ENCODE peak calls at places on chromosomes 4 and X, in four cellular contexts. X, W, M and O are unnamed samples.

GRCh38 chr4:108982359-108982758 is 219.5 kb upstream of the ETNPPL start:
- DNase-seq in X (no peak), W (no peak), M (no peak), O (no peak)

GRCh38 chr4:165345663-165346417 is 18.4 kb downstream of the MSMO1 start:
- DNase-seq in X (no peak), W (no peak), M (no peak), O (no peak)

GRCh38 chr4:10121568-10122097 is 5.0 kb upstream of the WDR1 start:
- DNase-seq in X (no peak), W (no peak), M (no peak), O (no peak)

GRCh38 chrX:15849555-15849954 is 5.1 kb downstream of the AP1S2 start:
- DNase-seq in X (no peak), W (peak), M (peak), O (no peak)

GRCh38 chr4:163048447-163048846 is 118.2 kb downstream of the NAF1 start:
- DNase-seq in X (no peak), W (peak), M (peak), O (peak)

GRCh38 chr4:41991916-41992767 is 1.8 kb downstream of the SLC30A9 start:
- DNase-seq in X (no peak), W (peak), M (peak), O (peak)

GRCh38 chrX:136259543-136259942 is 8.3 kb upstream of the MAP7D3 start:
- DNase-seq in X (no peak), W (no peak), M (no peak), O (peak)

GRCh38 chr4:188139141-188139540 is at the start of gene TRIML1:
- DNase-seq in X (no peak), W (no peak), M (no peak), O (no peak)

GRCh38 chr4:5459236-5459635 is 249.1 kb downstream of the EVC2 start:
- DNase-seq in X (no peak), W (no peak), M (no peak), O (no peak)

GRCh38 chr4:4937926-4938325 is 78.5 kb downstream of the MSX1 start:
- DNase-seq in X (no peak), W (no peak), M (no peak), O (no peak)

GRCh38 chr4:15238720-15239119 is 189.1 kb upstream of the C1QTNF7 start:
- DNase-seq in X (no peak), W (peak), M (peak), O (peak)

GRCh38 chrX:76555816-76556215 is 128.3 kb downstream of the MAGEE1 start:
- DNase-seq in X (no peak), W (peak), M (peak), O (peak)

GRCh38 chrX:133314297-133314696 is 96.1 kb upstream of the TFDP3 start:
- DNase-seq in X (no peak), W (no peak), M (no peak), O (no peak)

GRCh38 chr4:88359558-88359957 is 19.1 kb upstream of the HERC6 start:
- DNase-seq in X (no peak), W (no peak), M (no peak), O (no peak)

GRCh38 chrX:150219374-150220185 is 143.5 kb upstream of the MAMLD1 start:
- DNase-seq in X (no peak), W (no peak), M (no peak), O (peak)

GRCh38 chr4:129254526-129254925 is 158.6 kb downstream of the C4orf33 start:
- DNase-seq in X (no peak), W (no peak), M (no peak), O (peak)

GRCh38 chrX:79259073-79259689 is 108.0 kb downstream of the ITM2A start:
- DNase-seq in X (peak), W (no peak), M (no peak), O (no peak)
- TF ChIP-seq ELK1 in X (no peak), W (no peak), M (no peak), O (no peak)

DNA sequence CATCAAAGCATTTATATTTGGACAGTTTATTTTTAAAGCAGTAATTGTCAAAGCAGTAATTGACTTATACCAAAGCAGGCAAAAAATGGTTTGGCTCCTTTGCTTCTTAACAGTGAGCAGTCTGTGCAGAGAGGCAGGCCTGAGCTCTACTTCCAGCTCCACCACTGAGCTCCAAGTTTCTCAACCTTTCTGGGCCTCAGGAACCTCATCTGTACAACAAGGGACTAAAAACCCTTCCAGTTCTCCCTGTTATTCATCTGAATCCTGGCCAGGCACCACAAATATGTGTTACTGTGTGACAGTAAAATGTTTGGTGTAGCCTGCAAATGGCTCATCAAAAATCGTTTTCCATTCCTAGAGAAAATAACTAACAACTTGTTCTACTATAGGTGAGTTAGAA is 88.7 kb upstream of the TTC29 start:
- DNase-seq in X (no peak), W (no peak), M (no peak), O (peak)
- TF ChIP-seq ELK1 in X (no peak), W (no peak), M (no peak), O (no peak)

DNA sequence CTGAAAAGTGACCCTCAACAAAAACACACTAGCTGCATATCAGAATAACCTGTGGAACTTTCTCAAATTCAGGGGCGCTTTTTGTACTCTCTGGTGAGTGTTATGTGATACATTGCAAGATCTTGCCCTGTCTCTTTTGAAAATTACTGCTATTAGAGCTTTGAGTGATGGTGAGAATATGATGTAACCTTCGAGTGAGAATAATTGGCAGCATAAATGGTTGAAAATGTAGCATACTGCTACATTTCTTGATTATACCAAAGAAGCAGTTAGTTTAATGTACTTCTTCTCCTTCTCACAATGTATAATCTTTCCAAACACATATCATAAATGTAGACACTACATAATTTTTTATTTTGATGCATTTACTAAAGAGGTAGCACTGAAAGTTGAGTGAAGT is 882.9 kb downstream of the FSTL5 start:
- DNase-seq in X (no peak), W (no peak), M (no peak), O (no peak)
- TF ChIP-seq ELK1 in X (no peak), W (no peak), M (no peak), O (no peak)

DNA sequence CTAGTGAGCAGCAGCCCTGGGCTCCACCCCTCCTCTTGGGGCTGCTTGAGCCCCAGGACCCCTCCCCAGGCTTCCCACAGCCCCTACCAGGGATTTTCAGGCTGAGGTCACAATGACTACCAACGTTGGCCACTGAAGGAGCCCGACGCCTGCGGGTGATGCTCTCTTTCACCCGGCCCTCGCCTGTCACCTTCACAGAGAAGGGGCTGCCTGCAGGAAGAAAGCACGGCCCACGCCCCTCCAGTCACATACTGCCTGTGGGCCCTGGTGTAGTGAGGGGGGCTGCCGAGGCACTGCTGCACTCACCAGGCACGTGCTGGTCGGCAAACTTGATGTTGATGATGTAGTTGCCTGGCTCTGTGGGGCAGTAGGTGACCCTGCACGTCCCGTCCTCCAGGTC is 22.0 kb downstream of the FLNA start:
- DNase-seq in X (no peak), W (no peak), M (no peak), O (no peak)
- TF ChIP-seq ELK1 in X (no peak), W (no peak), M (no peak), O (no peak)

DNA sequence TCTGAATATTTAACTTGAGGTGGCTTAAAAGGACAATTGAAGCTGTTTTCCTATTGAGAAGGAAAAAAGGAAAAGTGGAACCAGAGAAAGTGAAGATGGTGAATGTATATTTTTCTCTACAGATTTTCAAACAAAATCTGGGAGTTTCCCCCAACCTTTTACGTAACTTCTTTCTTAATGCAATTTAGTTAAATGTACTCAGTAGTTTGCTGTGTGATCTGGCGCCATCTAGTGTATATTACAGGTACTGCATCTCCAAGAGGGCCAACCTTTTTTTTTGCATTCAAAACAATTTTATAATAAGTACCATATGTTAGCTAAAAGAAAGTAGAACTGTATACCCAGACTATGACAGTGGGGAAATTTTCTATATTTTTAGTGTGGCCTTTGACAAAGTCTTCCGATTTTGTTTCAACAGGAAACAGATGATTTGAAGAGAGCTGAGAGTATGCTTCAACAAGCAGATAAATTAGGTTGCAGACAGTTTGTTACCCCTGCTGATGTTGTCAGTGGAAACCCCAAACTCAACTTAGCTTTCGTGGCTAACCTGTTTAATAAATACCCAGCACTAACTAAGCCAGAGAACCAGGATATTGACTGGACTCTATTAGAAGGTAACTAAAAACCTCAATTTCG is 82.0 kb downstream of the PLS3 start:
- DNase-seq in X (peak), W (peak), M (peak), O (peak)
- TF ChIP-seq ELK1 in X (no peak), W (no peak), M (no peak), O (no peak)

DNA sequence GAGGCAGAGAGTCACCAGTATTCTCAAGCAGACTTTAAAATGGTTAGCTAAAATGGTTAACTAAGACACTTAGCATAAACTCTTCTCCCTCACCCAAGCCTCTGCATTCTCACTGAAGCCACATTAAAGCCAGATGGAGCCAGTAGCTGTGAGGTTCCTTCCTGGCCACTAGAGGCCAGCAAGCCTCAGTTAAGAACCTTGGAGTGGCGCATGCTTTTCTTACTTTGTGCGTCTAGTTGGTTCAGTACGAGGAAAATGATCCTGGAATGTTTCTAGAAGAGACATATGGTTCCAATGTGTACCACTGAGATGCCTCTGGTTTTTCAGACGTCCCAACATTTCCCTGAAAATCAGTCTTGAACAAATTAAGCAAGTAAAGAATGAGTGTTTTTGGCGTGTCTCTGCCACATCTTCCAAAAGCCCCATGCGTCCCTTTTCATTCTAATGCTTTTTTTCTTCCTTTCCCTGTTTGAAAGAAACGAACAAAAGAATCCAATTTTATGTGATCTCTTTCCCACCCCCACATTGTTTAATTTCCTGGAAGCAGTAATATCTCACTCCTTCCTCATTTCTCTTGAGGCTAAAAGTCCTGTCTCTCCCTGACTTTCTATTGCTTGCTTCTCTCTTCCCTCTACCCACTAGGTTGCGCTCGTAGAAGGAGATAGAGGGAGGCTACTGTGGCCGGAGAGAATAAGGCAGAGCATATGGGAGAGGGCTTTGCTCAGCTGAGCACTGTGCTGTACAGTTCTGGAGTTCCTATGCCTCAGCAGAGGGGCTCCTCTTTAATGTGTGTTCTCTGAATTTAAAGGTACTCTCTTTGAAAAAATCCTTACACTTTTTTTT is 82.9 kb upstream of the TAB3 start:
- DNase-seq in X (no peak), W (peak), M (peak), O (peak)
- TF ChIP-seq ELK1 in X (no peak), W (no peak), M (no peak), O (no peak)